ENCODE peak calls at places on chromosomes 1 and 21, in six cellular contexts. One of them, this sample, is unnamed.

GRCh38 chr1:178690496-178690895 is 34.5 kb upstream of the RALGPS2 start:
- DNase-seq in germinal center: no peak
- DNase-seq in cardiac muscle cell: no peak
- DNase-seq in neuronal stem cell: no peak
- DNase-seq in esophagus squamous epithelium: no peak
- DNase-seq in stimulated activated CD4-positive, alpha-beta T cell treated with anti-CD3 and anti-CD28 coated beads, Interleukin-12 subunit alpha, Interleukin-12 subunit beta, amount 100 ng/mL, for 48 hours: no peak
- DNase-seq in this sample: no peak

GRCh38 chr1:11692899-11693590 is 1.5 kb downstream of the DRAXIN start:
- DNase-seq in neuronal stem cell: no peak
- DNase-seq in cardiac muscle cell: peak; percentile 72
- DNase-seq in germinal center: no peak
- DNase-seq in esophagus squamous epithelium: no peak
- DNase-seq in stimulated activated CD4-positive, alpha-beta T cell treated with anti-CD3 and anti-CD28 coated beads, Interleukin-12 subunit alpha, Interleukin-12 subunit beta, amount 100 ng/mL, for 48 hours: no peak
- DNase-seq in this sample: no peak

GRCh38 chr1:222079546-222079945 is 337.7 kb upstream of the DUSP10 start:
- DNase-seq in esophagus squamous epithelium: no peak
- DNase-seq in stimulated activated CD4-positive, alpha-beta T cell treated with anti-CD3 and anti-CD28 coated beads, Interleukin-12 subunit alpha, Interleukin-12 subunit beta, amount 100 ng/mL, for 48 hours: no peak
- DNase-seq in neuronal stem cell: no peak
- DNase-seq in germinal center: no peak
- DNase-seq in cardiac muscle cell: no peak
- DNase-seq in this sample: no peak

GRCh38 chr21:34598931-34599400 is 15.9 kb downstream of the RCAN1 start:
- DNase-seq in cardiac muscle cell: no peak
- DNase-seq in stimulated activated CD4-positive, alpha-beta T cell treated with anti-CD3 and anti-CD28 coated beads, Interleukin-12 subunit alpha, Interleukin-12 subunit beta, amount 100 ng/mL, for 48 hours: no peak
- DNase-seq in neuronal stem cell: no peak
- DNase-seq in esophagus squamous epithelium: no peak
- DNase-seq in germinal center: no peak
- DNase-seq in this sample: no peak

GRCh38 chr1:212847549-212847948 is at the start of gene SPATA45:
- DNase-seq in esophagus squamous epithelium: no peak
- DNase-seq in cardiac muscle cell: no peak
- DNase-seq in neuronal stem cell: no peak
- DNase-seq in germinal center: no peak
- DNase-seq in stimulated activated CD4-positive, alpha-beta T cell treated with anti-CD3 and anti-CD28 coated beads, Interleukin-12 subunit alpha, Interleukin-12 subunit beta, amount 100 ng/mL, for 48 hours: no peak
- DNase-seq in this sample: no peak

GRCh38 chr1:86825294-86825693 is 88.6 kb downstream of the SELENOF start:
- DNase-seq in stimulated activated CD4-positive, alpha-beta T cell treated with anti-CD3 and anti-CD28 coated beads, Interleukin-12 subunit alpha, Interleukin-12 subunit beta, amount 100 ng/mL, for 48 hours: no peak
- DNase-seq in neuronal stem cell: no peak
- DNase-seq in cardiac muscle cell: peak; percentile 54
- DNase-seq in germinal center: no peak
- DNase-seq in esophagus squamous epithelium: no peak
- DNase-seq in this sample: no peak

GRCh38 chr1:84619383-84620093 is 45.3 kb upstream of the CTBS start:
- DNase-seq in germinal center: no peak
- DNase-seq in esophagus squamous epithelium: no peak
- DNase-seq in stimulated activated CD4-positive, alpha-beta T cell treated with anti-CD3 and anti-CD28 coated beads, Interleukin-12 subunit alpha, Interleukin-12 subunit beta, amount 100 ng/mL, for 48 hours: peak; percentile 56
- DNase-seq in cardiac muscle cell: peak; percentile 76
- DNase-seq in neuronal stem cell: no peak
- DNase-seq in this sample: no peak

GRCh38 chr1:214280386-214281029 is 451 bp upstream of the SMYD2 start:
- DNase-seq in germinal center: no peak
- DNase-seq in esophagus squamous epithelium: no peak
- DNase-seq in neuronal stem cell: peak; percentile 36
- DNase-seq in stimulated activated CD4-positive, alpha-beta T cell treated with anti-CD3 and anti-CD28 coated beads, Interleukin-12 subunit alpha, Interleukin-12 subunit beta, amount 100 ng/mL, for 48 hours: no peak
- DNase-seq in cardiac muscle cell: peak; percentile 65
- DNase-seq in this sample: peak; percentile 18

GRCh38 chr1:9658186-9658585 is 6.7 kb downstream of the PIK3CD start:
- DNase-seq in neuronal stem cell: no peak
- DNase-seq in cardiac muscle cell: no peak
- DNase-seq in germinal center: no peak
- DNase-seq in esophagus squamous epithelium: no peak
- DNase-seq in stimulated activated CD4-positive, alpha-beta T cell treated with anti-CD3 and anti-CD28 coated beads, Interleukin-12 subunit alpha, Interleukin-12 subunit beta, amount 100 ng/mL, for 48 hours: no peak
- DNase-seq in this sample: no peak

GRCh38 chr1:29453502-29454240 is 217.3 kb downstream of the PTPRU start:
- DNase-seq in stimulated activated CD4-positive, alpha-beta T cell treated with anti-CD3 and anti-CD28 coated beads, Interleukin-12 subunit alpha, Interleukin-12 subunit beta, amount 100 ng/mL, for 48 hours: no peak
- DNase-seq in esophagus squamous epithelium: no peak
- DNase-seq in cardiac muscle cell: peak; percentile 81
- DNase-seq in germinal center: peak; percentile 55
- DNase-seq in neuronal stem cell: peak; percentile 42
- DNase-seq in this sample: peak; percentile 26

GRCh38 chr1:115495603-115496002 is 146.2 kb upstream of the VANGL1 start:
- DNase-seq in cardiac muscle cell: no peak
- DNase-seq in neuronal stem cell: no peak
- DNase-seq in stimulated activated CD4-positive, alpha-beta T cell treated with anti-CD3 and anti-CD28 coated beads, Interleukin-12 subunit alpha, Interleukin-12 subunit beta, amount 100 ng/mL, for 48 hours: no peak
- DNase-seq in germinal center: no peak
- DNase-seq in esophagus squamous epithelium: no peak
- DNase-seq in this sample: no peak

GRCh38 chr1:165772739-165773138 is 4.1 kb upstream of the TMCO1 start:
- DNase-seq in stimulated activated CD4-positive, alpha-beta T cell treated with anti-CD3 and anti-CD28 coated beads, Interleukin-12 subunit alpha, Interleukin-12 subunit beta, amount 100 ng/mL, for 48 hours: no peak
- DNase-seq in neuronal stem cell: no peak
- DNase-seq in cardiac muscle cell: no peak
- DNase-seq in esophagus squamous epithelium: no peak
- DNase-seq in germinal center: no peak
- DNase-seq in this sample: no peak

GRCh38 chr1:180912801-180913616 is at the start of gene KIAA1614:
- DNase-seq in esophagus squamous epithelium: no peak
- DNase-seq in cardiac muscle cell: peak; percentile 73
- DNase-seq in neuronal stem cell: peak; percentile 47
- DNase-seq in stimulated activated CD4-positive, alpha-beta T cell treated with anti-CD3 and anti-CD28 coated beads, Interleukin-12 subunit alpha, Interleukin-12 subunit beta, amount 100 ng/mL, for 48 hours: no peak
- DNase-seq in germinal center: no peak
- DNase-seq in this sample: no peak

GRCh38 chr1:204356997-204357396 is 2.7 kb downstream of the PLEKHA6 start:
- DNase-seq in cardiac muscle cell: no peak
- DNase-seq in stimulated activated CD4-positive, alpha-beta T cell treated with anti-CD3 and anti-CD28 coated beads, Interleukin-12 subunit alpha, Interleukin-12 subunit beta, amount 100 ng/mL, for 48 hours: no peak
- DNase-seq in esophagus squamous epithelium: no peak
- DNase-seq in germinal center: no peak
- DNase-seq in neuronal stem cell: no peak
- DNase-seq in this sample: no peak

GRCh38 chr1:68431076-68431475 is 18.7 kb downstream of the RPE65 start:
- DNase-seq in stimulated activated CD4-positive, alpha-beta T cell treated with anti-CD3 and anti-CD28 coated beads, Interleukin-12 subunit alpha, Interleukin-12 subunit beta, amount 100 ng/mL, for 48 hours: no peak
- DNase-seq in germinal center: no peak
- DNase-seq in esophagus squamous epithelium: no peak
- DNase-seq in neuronal stem cell: no peak
- DNase-seq in cardiac muscle cell: no peak
- DNase-seq in this sample: no peak

GRCh38 chr1:2300851-2301606 is 72.9 kb downstream of the SKI start:
- DNase-seq in stimulated activated CD4-positive, alpha-beta T cell treated with anti-CD3 and anti-CD28 coated beads, Interleukin-12 subunit alpha, Interleukin-12 subunit beta, amount 100 ng/mL, for 48 hours: peak; percentile 82
- DNase-seq in esophagus squamous epithelium: peak; percentile 80
- DNase-seq in germinal center: peak; percentile 84
- DNase-seq in cardiac muscle cell: peak; percentile 73
- DNase-seq in neuronal stem cell: no peak
- DNase-seq in this sample: peak; percentile 98

GRCh38 chr1:17984510-17985085 is 123.0 kb upstream of the IGSF21 start:
- DNase-seq in neuronal stem cell: peak; percentile 39
- DNase-seq in germinal center: peak; percentile 53
- DNase-seq in cardiac muscle cell: peak; percentile 14
- DNase-seq in esophagus squamous epithelium: no peak
- DNase-seq in stimulated activated CD4-positive, alpha-beta T cell treated with anti-CD3 and anti-CD28 coated beads, Interleukin-12 subunit alpha, Interleukin-12 subunit beta, amount 100 ng/mL, for 48 hours: peak; percentile 3
- DNase-seq in this sample: peak; percentile 29

GRCh38 chr1:65020774-65021173 is 54.4 kb upstream of the JAK1 start:
- DNase-seq in germinal center: no peak
- DNase-seq in neuronal stem cell: no peak
- DNase-seq in stimulated activated CD4-positive, alpha-beta T cell treated with anti-CD3 and anti-CD28 coated beads, Interleukin-12 subunit alpha, Interleukin-12 subunit beta, amount 100 ng/mL, for 48 hours: no peak
- DNase-seq in esophagus squamous epithelium: no peak
- DNase-seq in cardiac muscle cell: peak; percentile 20
- DNase-seq in this sample: no peak

GRCh38 chr1:44947774-44948311 is 38.6 kb downstream of the EIF2B3 start:
- DNase-seq in cardiac muscle cell: no peak
- DNase-seq in neuronal stem cell: no peak
- DNase-seq in germinal center: no peak
- DNase-seq in stimulated activated CD4-positive, alpha-beta T cell treated with anti-CD3 and anti-CD28 coated beads, Interleukin-12 subunit alpha, Interleukin-12 subunit beta, amount 100 ng/mL, for 48 hours: no peak
- DNase-seq in esophagus squamous epithelium: no peak
- DNase-seq in this sample: no peak

GRCh38 chr1:12345350-12346217 is 115.8 kb downstream of the VPS13D start:
- DNase-seq in germinal center: peak; percentile 12
- DNase-seq in stimulated activated CD4-positive, alpha-beta T cell treated with anti-CD3 and anti-CD28 coated beads, Interleukin-12 subunit alpha, Interleukin-12 subunit beta, amount 100 ng/mL, for 48 hours: no peak
- DNase-seq in neuronal stem cell: no peak
- DNase-seq in esophagus squamous epithelium: no peak
- DNase-seq in cardiac muscle cell: no peak
- DNase-seq in this sample: peak; percentile 46

GRCh38 chr1:3211996-3212395 is 143.0 kb downstream of the PRDM16 start:
- DNase-seq in neuronal stem cell: peak; percentile 59
- DNase-seq in stimulated activated CD4-positive, alpha-beta T cell treated with anti-CD3 and anti-CD28 coated beads, Interleukin-12 subunit alpha, Interleukin-12 subunit beta, amount 100 ng/mL, for 48 hours: no peak
- DNase-seq in germinal center: no peak
- DNase-seq in cardiac muscle cell: no peak
- DNase-seq in esophagus squamous epithelium: no peak
- DNase-seq in this sample: no peak

GRCh38 chr1:20124451-20125057 is 5.2 kb upstream of the PLA2G2D start:
- DNase-seq in stimulated activated CD4-positive, alpha-beta T cell treated with anti-CD3 and anti-CD28 coated beads, Interleukin-12 subunit alpha, Interleukin-12 subunit beta, amount 100 ng/mL, for 48 hours: no peak
- DNase-seq in cardiac muscle cell: peak; percentile 91
- DNase-seq in esophagus squamous epithelium: no peak
- DNase-seq in neuronal stem cell: no peak
- DNase-seq in germinal center: no peak
- DNase-seq in this sample: no peak

GRCh38 chr1:8516793-8517556 is 199.1 kb downstream of the SLC45A1 start:
- DNase-seq in esophagus squamous epithelium: no peak
- DNase-seq in stimulated activated CD4-positive, alpha-beta T cell treated with anti-CD3 and anti-CD28 coated beads, Interleukin-12 subunit alpha, Interleukin-12 subunit beta, amount 100 ng/mL, for 48 hours: no peak
- DNase-seq in neuronal stem cell: no peak
- DNase-seq in cardiac muscle cell: no peak
- DNase-seq in germinal center: no peak
- DNase-seq in this sample: no peak

GRCh38 chr1:159067699-159068621 is 8.6 kb downstream of the AIM2 start:
- DNase-seq in esophagus squamous epithelium: no peak
- DNase-seq in stimulated activated CD4-positive, alpha-beta T cell treated with anti-CD3 and anti-CD28 coated beads, Interleukin-12 subunit alpha, Interleukin-12 subunit beta, amount 100 ng/mL, for 48 hours: no peak
- DNase-seq in germinal center: peak; percentile 69
- DNase-seq in neuronal stem cell: no peak
- DNase-seq in cardiac muscle cell: no peak
- DNase-seq in this sample: no peak

GRCh38 chr1:113095790-113096455 is 22.9 kb downstream of the LRIG2 start:
- DNase-seq in neuronal stem cell: no peak
- DNase-seq in esophagus squamous epithelium: no peak
- DNase-seq in cardiac muscle cell: no peak
- DNase-seq in germinal center: no peak
- DNase-seq in stimulated activated CD4-positive, alpha-beta T cell treated with anti-CD3 and anti-CD28 coated beads, Interleukin-12 subunit alpha, Interleukin-12 subunit beta, amount 100 ng/mL, for 48 hours: no peak
- DNase-seq in this sample: no peak

GRCh38 chr1:101745549-101745948 is 251.2 kb downstream of the OLFM3 start:
- DNase-seq in germinal center: no peak
- DNase-seq in esophagus squamous epithelium: no peak
- DNase-seq in cardiac muscle cell: no peak
- DNase-seq in stimulated activated CD4-positive, alpha-beta T cell treated with anti-CD3 and anti-CD28 coated beads, Interleukin-12 subunit alpha, Interleukin-12 subunit beta, amount 100 ng/mL, for 48 hours: no peak
- DNase-seq in neuronal stem cell: no peak
- DNase-seq in this sample: no peak

GRCh38 chr1:155038602-155039307 is 5.1 kb downstream of the DCST1 start:
- DNase-seq in germinal center: no peak
- DNase-seq in stimulated activated CD4-positive, alpha-beta T cell treated with anti-CD3 and anti-CD28 coated beads, Interleukin-12 subunit alpha, Interleukin-12 subunit beta, amount 100 ng/mL, for 48 hours: no peak
- DNase-seq in cardiac muscle cell: no peak
- DNase-seq in esophagus squamous epithelium: no peak
- DNase-seq in neuronal stem cell: no peak
- DNase-seq in this sample: no peak